ENCODE peak calls at places on chromosome 16, in nine cellular contexts. F is thoracic aorta; X is adrenal gland; N is astrocyte; R is BE2C; U is ovary; Z is CD8-positive, alpha-beta T cell; Y is hepatocyte; V is RWPE2. W is an unnamed sample.

GRCh38 chr16:56848955-56849689 is 15.9 kb upstream of the SLC12A3 start:
- DNase-seq in N (peak; percentile 80), X (no peak), Y (no peak), V (no peak), U (peak; percentile 51), F (no peak), R (no peak), Z (no peak), W (peak; percentile 74)

GRCh38 chr16:76654421-76654820 is 377.2 kb downstream of the CNTNAP4 start:
- DNase-seq in N (no peak), R (no peak), F (no peak), Z (no peak), X (no peak), U (no peak), V (no peak), Y (no peak), W (no peak)

GRCh38 chr16:58963479-58963878 is 229.4 kb upstream of the GOT2 start:
- DNase-seq in V (no peak), Y (no peak), Z (no peak), F (no peak), U (no peak), R (no peak), X (no peak), N (no peak), W (no peak)

GRCh38 chr16:15777533-15778203 is 79.2 kb downstream of the MYH11 start:
- DNase-seq in N (peak; percentile 43), Z (no peak), F (no peak), X (no peak), U (no peak), Y (peak; percentile 28), R (peak; percentile 58), V (no peak), W (peak; percentile 45)

GRCh38 chr16:77214411-77215138 is 15.4 kb downstream of the SYCE1L start:
- DNase-seq in N (no peak), F (no peak), Y (no peak), R (no peak), X (no peak), V (no peak), U (no peak), Z (no peak), W (no peak)

GRCh38 chr16:83351846-83352245 is 455.9 kb upstream of the HSBP1 start:
- DNase-seq in N (peak; percentile 59), X (no peak), U (no peak), R (no peak), V (no peak), Y (no peak), F (no peak), Z (no peak), W (no peak)

GRCh38 chr16:87062569-87063442 is 254.4 kb downstream of the C16orf95 start:
- DNase-seq in N (peak; percentile 31), R (peak; percentile 73), F (peak; percentile 56), V (no peak), U (peak; percentile 50), Z (peak; percentile 44), Y (peak; percentile 87), X (peak; percentile 83), W (peak; percentile 27)

GRCh38 chr16:76265434-76266045 is 11.7 kb upstream of the CNTNAP4 start:
- DNase-seq in V (no peak), F (no peak), U (no peak), R (peak; percentile 79), N (no peak), X (no peak), Y (peak; percentile 31), Z (no peak), W (peak; percentile 11)

GRCh38 chr16:85865-86264 is 7.8 kb downstream of the MPG start:
- DNase-seq in N (no peak), V (no peak), Y (no peak), U (no peak), R (no peak), F (no peak), Z (no peak), X (no peak), W (no peak)

GRCh38 chr16:19746561-19746960 is 28.5 kb downstream of the IQCK start:
- DNase-seq in N (no peak), Y (no peak), Z (no peak), F (no peak), U (no peak), V (no peak), R (peak; percentile 30), X (peak; percentile 54), W (no peak)

GRCh38 chr16:15996432-15997109 is 47.2 kb downstream of the ABCC1 start:
- DNase-seq in U (peak; percentile 64), R (peak; percentile 61), X (peak; percentile 94), V (no peak), F (no peak), N (peak; percentile 88), Y (peak; percentile 10), Z (no peak), W (peak; percentile 54)

GRCh38 chr16:57380671-57381462 is 8.6 kb downstream of the CX3CL1 start:
- DNase-seq in F (no peak), U (no peak), X (peak; percentile 63), Z (no peak), Y (no peak), N (no peak), R (peak; percentile 64), V (no peak), W (no peak)

GRCh38 chr16:367333-367903 is 2.9 kb downstream of the MRPL28 start:
- DNase-seq in V (peak; percentile 62), X (no peak), U (no peak), N (no peak), Y (no peak), R (no peak), F (no peak), Z (no peak), W (no peak)

GRCh38 chr16:53018834-53019416 is 33.8 kb downstream of the CHD9NB start:
- DNase-seq in U (no peak), N (no peak), V (no peak), X (no peak), F (no peak), Y (no peak), R (no peak), Z (no peak), W (no peak)

GRCh38 chr16:53024045-53024444 is 28.7 kb downstream of the CHD9NB start:
- DNase-seq in Z (no peak), Y (no peak), F (no peak), U (no peak), V (no peak), R (no peak), X (no peak), N (no peak), W (no peak)

DNA sequence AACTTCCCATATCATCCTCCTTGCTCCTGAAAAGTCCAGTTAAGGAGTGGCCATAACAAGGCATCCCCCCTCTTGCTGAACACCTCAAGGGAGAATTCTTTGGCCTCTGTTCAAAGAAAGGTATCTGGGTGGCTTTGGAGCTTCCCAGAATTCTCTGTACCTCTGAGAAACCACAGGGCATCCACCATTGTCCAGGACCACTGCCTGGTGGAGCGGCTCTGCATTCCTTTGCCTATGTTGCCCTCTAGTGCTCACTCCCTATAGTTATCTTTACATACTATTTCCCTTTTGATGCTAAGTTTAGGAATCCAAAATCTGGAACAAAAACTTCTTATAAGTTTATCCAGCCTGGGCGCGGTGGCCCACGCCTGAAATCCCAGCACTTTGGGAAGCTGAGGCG is 30.3 kb downstream of the CHD9NB start:
- DNase-seq in Z (no peak), X (peak; percentile 59), F (no peak), V (no peak), R (peak; percentile 59), Y (peak; percentile 74), N (peak; percentile 13), U (peak; percentile 11), W (peak; percentile 47)
- TF ChIP-seq CTCF in Z (no peak), X (peak; percentile 57), F (peak; percentile 26), V (peak; percentile 80), R (peak; percentile 74), Y (peak; percentile 80), N (peak; percentile 63), U (no peak), W (peak; percentile 61)

GRCh38 chr16:1857433-1858097 is 14.4 kb downstream of the MEIOB start:
- DNase-seq in Y (no peak), N (no peak), Z (no peak), R (no peak), V (no peak), X (no peak), F (no peak), U (no peak), W (no peak)
- H3K27me3 ChIP-seq in Y (peaks cover 21% of the 10 kb centered on the region), N (peaks cover 66% of the 10 kb centered on the region), Z (no peaks in the 10 kb centered on the region), R (peaks cover 82% of the 10 kb centered on the region), V (peaks cover 22% of the 10 kb centered on the region), X (peaks cover 26% of the 10 kb centered on the region), F (no peaks in the 10 kb centered on the region), U (no peaks in the 10 kb centered on the region), W (peaks cover 18% of the 10 kb centered on the region)

GRCh38 chr16:81505011-81505660 is 60.5 kb downstream of the CMIP start:
- DNase-seq in Z (no peak), N (no peak), X (no peak), R (peak; percentile 39), V (peak; percentile 96), Y (no peak), U (no peak), F (no peak), W (peak; percentile 87)

GRCh38 chr16:81499576-81500380 is 55.2 kb downstream of the CMIP start:
- DNase-seq in V (no peak), N (no peak), Z (no peak), F (no peak), Y (no peak), R (no peak), U (no peak), X (no peak), W (peak; percentile 81)

GRCh38 chr16:81498351-81498750 is 53.7 kb downstream of the CMIP start:
- DNase-seq in Y (no peak), R (no peak), V (no peak), F (no peak), Z (no peak), U (no peak), N (no peak), X (no peak), W (no peak)

GRCh38 chr16:81500833-81501521 is 56.4 kb downstream of the CMIP start:
- DNase-seq in N (peak; percentile 92), F (no peak), Y (no peak), X (no peak), V (no peak), U (no peak), Z (no peak), R (no peak), W (peak; percentile 81)

DNA sequence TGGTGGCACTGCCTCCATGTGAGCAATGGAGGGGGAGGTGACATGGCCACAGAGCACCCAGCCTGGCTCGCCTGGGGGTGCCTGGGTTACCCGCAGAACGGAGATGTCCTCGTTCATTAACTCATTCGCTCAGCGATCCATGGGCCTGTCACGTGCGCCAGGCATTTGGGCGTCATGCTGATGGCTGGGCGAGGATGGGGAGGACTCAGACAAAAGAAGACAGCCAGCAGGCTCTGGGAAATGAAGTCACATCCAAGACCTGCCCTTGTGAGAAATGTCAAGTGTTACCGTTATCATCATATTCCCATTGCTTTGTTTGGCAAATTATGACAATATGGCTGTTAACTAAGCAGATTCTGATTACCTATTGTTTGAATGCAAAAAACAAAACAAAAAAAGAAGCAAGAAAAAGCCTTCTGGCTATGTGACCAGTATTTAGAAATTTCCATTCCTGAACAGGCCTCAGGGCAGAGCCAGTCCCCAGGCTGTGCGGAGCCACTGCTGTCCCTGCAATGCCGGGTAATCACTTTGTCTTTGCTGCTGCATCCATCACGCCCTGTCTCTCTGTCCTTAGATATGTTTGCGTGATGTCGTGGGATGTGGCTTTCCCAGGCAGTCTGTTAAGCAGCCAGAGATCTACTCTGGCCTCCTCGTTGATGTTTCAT is 57.9 kb downstream of the CMIP start:
- DNase-seq in V (no peak), Z (no peak), N (no peak), F (no peak), Y (no peak), U (no peak), R (peak; percentile 44), X (no peak), W (no peak)
- H3K4me3 ChIP-seq in V (no peak overlapping the region), Z (no peak overlapping the region), N (no peak overlapping the region), F (no peak overlapping the region), Y (no peak overlapping the region), U (no peak overlapping the region), R (no peak overlapping the region), X (no peak overlapping the region), W (no peak overlapping the region)

GRCh38 chr16:48911700-48912099 is 301.7 kb upstream of the N4BP1 start:
- DNase-seq in U (no peak), F (no peak), V (no peak), Z (no peak), X (no peak), R (no peak), Y (no peak), N (no peak), W (no peak)
- TF ChIP-seq CTCF in U (no peak), F (no peak), V (no peak), Z (no peak), X (no peak), R (no peak), Y (no peak), N (no peak), W (no peak)

W was measured in bronchial epithelial cell.